ENCODE peak calls at places on chromosomes 7 and 10, in seven cellular contexts. One of them, this sample, is unnamed.

GRCh38 chr10:33376976-33377657 is 42.6 kb upstream of the NRP1 start:
- DNase-seq in IMR-90: peak; percentile 85
- DNase-seq in right lobe of liver: no peak
- DNase-seq in A549: no peak
- DNase-seq in transverse colon: no peak
- DNase-seq in esophagus squamous epithelium: no peak
- DNase-seq in breast epithelium: no peak
- DNase-seq in this sample: no peak

GRCh38 chr7:123966936-123967335 is 41.9 kb downstream of the SPAM1 start:
- DNase-seq in IMR-90: no peak
- DNase-seq in right lobe of liver: no peak
- DNase-seq in A549: no peak
- DNase-seq in transverse colon: no peak
- DNase-seq in esophagus squamous epithelium: no peak
- DNase-seq in breast epithelium: no peak
- DNase-seq in this sample: peak; percentile 10

GRCh38 chr7:16436306-16436705 is 15.0 kb upstream of the CRPPA start:
- DNase-seq in IMR-90: no peak
- DNase-seq in right lobe of liver: no peak
- DNase-seq in A549: no peak
- DNase-seq in transverse colon: no peak
- DNase-seq in esophagus squamous epithelium: no peak
- DNase-seq in breast epithelium: no peak
- DNase-seq in this sample: no peak

GRCh38 chr7:111025013-111025412 is 65.9 kb upstream of the LRRN3 start:
- DNase-seq in IMR-90: no peak
- DNase-seq in right lobe of liver: no peak
- DNase-seq in A549: no peak
- DNase-seq in transverse colon: no peak
- DNase-seq in esophagus squamous epithelium: no peak
- DNase-seq in breast epithelium: no peak
- DNase-seq in this sample: no peak

GRCh38 chr10:3783721-3784432 is 1.1 kb downstream of the KLF6 start:
- DNase-seq in IMR-90: peak; percentile 61
- DNase-seq in right lobe of liver: no peak
- DNase-seq in A549: no peak
- DNase-seq in transverse colon: peak; percentile 74
- DNase-seq in esophagus squamous epithelium: no peak
- DNase-seq in breast epithelium: peak; percentile 82
- DNase-seq in this sample: peak; percentile 23

GRCh38 chr7:37150856-37151255 is 297.8 kb downstream of the ELMO1 start:
- DNase-seq in IMR-90: no peak
- DNase-seq in right lobe of liver: no peak
- DNase-seq in A549: no peak
- DNase-seq in transverse colon: no peak
- DNase-seq in esophagus squamous epithelium: no peak
- DNase-seq in breast epithelium: no peak
- DNase-seq in this sample: no peak

GRCh38 chr7:123569352-123569999 is 11.9 kb upstream of the NDUFA5 start:
- DNase-seq in IMR-90: no peak
- DNase-seq in right lobe of liver: no peak
- DNase-seq in A549: no peak
- DNase-seq in transverse colon: no peak
- DNase-seq in esophagus squamous epithelium: no peak
- DNase-seq in breast epithelium: no peak
- DNase-seq in this sample: no peak

GRCh38 chr7:116687801-116688201 is 15.8 kb downstream of the MET start:
- DNase-seq in IMR-90: peak; percentile 83
- DNase-seq in right lobe of liver: no peak
- DNase-seq in A549: peak; percentile 53
- DNase-seq in transverse colon: no peak
- DNase-seq in esophagus squamous epithelium: no peak
- DNase-seq in breast epithelium: no peak
- DNase-seq in this sample: no peak

GRCh38 chr10:88456730-88457129 is 126.4 kb downstream of the RNLS start:
- DNase-seq in IMR-90: peak; percentile 62
- DNase-seq in right lobe of liver: no peak
- DNase-seq in A549: no peak
- DNase-seq in transverse colon: no peak
- DNase-seq in esophagus squamous epithelium: no peak
- DNase-seq in breast epithelium: no peak
- DNase-seq in this sample: no peak

GRCh38 chr7:46139079-46139478 is 218.0 kb upstream of the IGFBP3 start:
- DNase-seq in IMR-90: peak; percentile 90
- DNase-seq in right lobe of liver: no peak
- DNase-seq in A549: no peak
- DNase-seq in transverse colon: no peak
- DNase-seq in esophagus squamous epithelium: no peak
- DNase-seq in breast epithelium: no peak
- DNase-seq in this sample: no peak

GRCh38 chr7:3005257-3005656 is 38.4 kb downstream of the CARD11 start:
- DNase-seq in IMR-90: no peak
- DNase-seq in right lobe of liver: no peak
- DNase-seq in A549: no peak
- DNase-seq in transverse colon: no peak
- DNase-seq in esophagus squamous epithelium: no peak
- DNase-seq in breast epithelium: no peak
- DNase-seq in this sample: no peak

GRCh38 chr10:17056781-17057191 is 72.8 kb downstream of the CUBN start:
- DNase-seq in IMR-90: peak; percentile 83
- DNase-seq in right lobe of liver: no peak
- DNase-seq in A549: no peak
- DNase-seq in transverse colon: no peak
- DNase-seq in esophagus squamous epithelium: no peak
- DNase-seq in breast epithelium: no peak
- DNase-seq in this sample: no peak

GRCh38 chr7:130971297-130971696 is 237.3 kb upstream of the KLF14 start:
- DNase-seq in IMR-90: no peak
- DNase-seq in right lobe of liver: no peak
- DNase-seq in A549: no peak
- DNase-seq in transverse colon: no peak
- DNase-seq in esophagus squamous epithelium: no peak
- DNase-seq in breast epithelium: no peak
- DNase-seq in this sample: peak; percentile 22

GRCh38 chr10:93074597-93075368 is 1.1 kb downstream of the CYP26A1 start:
- DNase-seq in IMR-90: no peak
- DNase-seq in right lobe of liver: no peak
- DNase-seq in A549: no peak
- DNase-seq in transverse colon: no peak
- DNase-seq in esophagus squamous epithelium: no peak
- DNase-seq in breast epithelium: peak; percentile 16
- DNase-seq in this sample: no peak

GRCh38 chr7:81604075-81604807 is 165.6 kb downstream of the HGF start:
- DNase-seq in IMR-90: peak; percentile 99
- DNase-seq in right lobe of liver: no peak
- DNase-seq in A549: no peak
- DNase-seq in transverse colon: no peak
- DNase-seq in esophagus squamous epithelium: no peak
- DNase-seq in breast epithelium: no peak
- DNase-seq in this sample: no peak

GRCh38 chr7:158829342-158830210 is at the start of gene ESYT2:
- DNase-seq in IMR-90: peak; percentile 96
- DNase-seq in right lobe of liver: peak; percentile 100
- DNase-seq in A549: peak; percentile 91
- DNase-seq in transverse colon: peak; percentile 98
- DNase-seq in esophagus squamous epithelium: peak; percentile 83
- DNase-seq in breast epithelium: peak; percentile 96
- DNase-seq in this sample: peak; percentile 100

GRCh38 chr7:131538791-131539179 is 17.6 kb downstream of the PODXL start:
- DNase-seq in IMR-90: no peak
- DNase-seq in right lobe of liver: no peak
- DNase-seq in A549: no peak
- DNase-seq in transverse colon: no peak
- DNase-seq in esophagus squamous epithelium: no peak
- DNase-seq in breast epithelium: no peak
- DNase-seq in this sample: no peak

GRCh38 chr7:43637114-43637806 is 54.4 kb downstream of the STK17A start:
- DNase-seq in IMR-90: peak; percentile 73
- DNase-seq in right lobe of liver: no peak
- DNase-seq in A549: no peak
- DNase-seq in transverse colon: no peak
- DNase-seq in esophagus squamous epithelium: no peak
- DNase-seq in breast epithelium: no peak
- DNase-seq in this sample: no peak

GRCh38 chr7:158649279-158649678 is 55.3 kb downstream of the NCAPG2 start:
- DNase-seq in IMR-90: peak; percentile 94
- DNase-seq in right lobe of liver: no peak
- DNase-seq in A549: peak; percentile 55
- DNase-seq in transverse colon: no peak
- DNase-seq in esophagus squamous epithelium: no peak
- DNase-seq in breast epithelium: no peak
- DNase-seq in this sample: no peak

GRCh38 chr7:29091722-29092121 is 54.6 kb downstream of the CPVL start:
- DNase-seq in IMR-90: no peak
- DNase-seq in right lobe of liver: no peak
- DNase-seq in A549: peak; percentile 10
- DNase-seq in transverse colon: no peak
- DNase-seq in esophagus squamous epithelium: no peak
- DNase-seq in breast epithelium: no peak
- DNase-seq in this sample: peak; percentile 6

GRCh38 chr7:150453186-150453585 is 2.8 kb downstream of the GIMAP8 start:
- DNase-seq in IMR-90: no peak
- DNase-seq in right lobe of liver: no peak
- DNase-seq in A549: no peak
- DNase-seq in transverse colon: no peak
- DNase-seq in esophagus squamous epithelium: no peak
- DNase-seq in breast epithelium: no peak
- DNase-seq in this sample: no peak

GRCh38 chr10:114143160-114143559 is 30.8 kb downstream of the CCDC186 start:
- DNase-seq in IMR-90: no peak
- DNase-seq in right lobe of liver: no peak
- DNase-seq in A549: no peak
- DNase-seq in transverse colon: no peak
- DNase-seq in esophagus squamous epithelium: no peak
- DNase-seq in breast epithelium: no peak
- DNase-seq in this sample: no peak

GRCh38 chr10:19816420-19817250 is at the start of gene PLXDC2:
- DNase-seq in IMR-90: peak; percentile 36
- DNase-seq in right lobe of liver: peak; percentile 61
- DNase-seq in A549: no peak
- DNase-seq in transverse colon: peak; percentile 50
- DNase-seq in esophagus squamous epithelium: no peak
- DNase-seq in breast epithelium: peak; percentile 41
- DNase-seq in this sample: no peak

GRCh38 chr7:98106647-98107312 is at the start of gene LMTK2:
- DNase-seq in IMR-90: peak; percentile 86
- DNase-seq in right lobe of liver: peak; percentile 95
- DNase-seq in A549: peak; percentile 77
- DNase-seq in transverse colon: peak; percentile 97
- DNase-seq in esophagus squamous epithelium: peak; percentile 56
- DNase-seq in breast epithelium: peak; percentile 96
- DNase-seq in this sample: peak; percentile 97
- TF ChIP-seq POLR2A in IMR-90: peak; percentile 73
- TF ChIP-seq POLR2A in right lobe of liver: peak; percentile 90
- TF ChIP-seq POLR2A in A549: peak; percentile 92
- TF ChIP-seq POLR2A in transverse colon: peak; percentile 96
- TF ChIP-seq POLR2A in esophagus squamous epithelium: no peak
- TF ChIP-seq POLR2A in breast epithelium: peak; percentile 84
- TF ChIP-seq POLR2A in this sample: peak; percentile 96

DNA sequence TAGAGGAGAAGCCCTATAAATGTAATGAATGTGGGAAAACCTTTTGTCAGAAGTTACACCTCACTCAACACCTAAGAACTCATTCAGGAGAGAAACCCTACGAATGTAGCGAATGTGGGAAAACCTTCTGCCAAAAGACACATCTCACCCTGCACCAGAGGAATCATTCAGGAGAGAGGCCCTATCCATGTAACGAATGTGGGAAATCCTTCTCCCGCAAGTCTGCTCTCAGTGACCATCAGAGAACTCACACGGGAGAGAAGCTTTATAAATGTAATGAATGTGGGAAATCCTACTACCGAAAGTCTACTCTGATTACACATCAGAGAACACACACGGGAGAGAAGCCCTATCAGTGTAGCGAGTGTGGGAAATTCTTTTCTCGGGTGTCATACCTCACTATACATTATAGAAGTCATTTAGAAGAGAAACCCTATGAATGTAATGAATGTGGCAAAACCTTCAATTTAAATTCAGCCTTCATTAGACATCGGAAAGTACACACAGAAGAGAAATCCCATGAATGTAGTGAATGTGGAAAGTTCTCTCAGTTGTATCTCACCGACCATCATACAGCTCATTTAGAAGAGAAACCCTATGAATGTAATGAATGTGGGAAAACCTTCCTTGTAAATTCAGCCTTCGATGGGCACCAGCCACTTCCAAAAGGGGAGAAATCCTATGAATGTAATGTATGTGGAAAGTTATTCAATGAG is 18.9 kb downstream of the RBAK start:
- DNase-seq in IMR-90: no peak
- DNase-seq in right lobe of liver: no peak
- DNase-seq in A549: no peak
- DNase-seq in transverse colon: no peak
- DNase-seq in esophagus squamous epithelium: no peak
- DNase-seq in breast epithelium: no peak
- DNase-seq in this sample: no peak
- TF ChIP-seq POLR2A in IMR-90: no peak
- TF ChIP-seq POLR2A in right lobe of liver: no peak
- TF ChIP-seq POLR2A in A549: no peak
- TF ChIP-seq POLR2A in transverse colon: no peak
- TF ChIP-seq POLR2A in esophagus squamous epithelium: no peak
- TF ChIP-seq POLR2A in breast epithelium: no peak
- TF ChIP-seq POLR2A in this sample: no peak

GRCh38 chr10:35126530-35127288 is at the start of gene CREM:
- DNase-seq in IMR-90: peak; percentile 97
- DNase-seq in right lobe of liver: peak; percentile 100
- DNase-seq in A549: peak; percentile 85
- DNase-seq in transverse colon: peak; percentile 100
- DNase-seq in esophagus squamous epithelium: peak; percentile 98
- DNase-seq in breast epithelium: peak; percentile 97
- DNase-seq in this sample: peak; percentile 97
- TF ChIP-seq POLR2A in IMR-90: peak; percentile 97
- TF ChIP-seq POLR2A in right lobe of liver: peak; percentile 100
- TF ChIP-seq POLR2A in A549: peak; percentile 97
- TF ChIP-seq POLR2A in transverse colon: peak; percentile 98
- TF ChIP-seq POLR2A in esophagus squamous epithelium: no peak
- TF ChIP-seq POLR2A in breast epithelium: peak; percentile 93
- TF ChIP-seq POLR2A in this sample: peak; percentile 93

GRCh38 chr10:59706851-59707797 is 2.5 kb downstream of the SLC16A9 start:
- DNase-seq in IMR-90: no peak
- DNase-seq in right lobe of liver: no peak
- DNase-seq in A549: no peak
- DNase-seq in transverse colon: no peak
- DNase-seq in esophagus squamous epithelium: no peak
- DNase-seq in breast epithelium: no peak
- DNase-seq in this sample: no peak

GRCh38 chr10:59713196-59713821 is 3.7 kb upstream of the SLC16A9 start:
- DNase-seq in IMR-90: no peak
- DNase-seq in right lobe of liver: no peak
- DNase-seq in A549: no peak
- DNase-seq in transverse colon: no peak
- DNase-seq in esophagus squamous epithelium: no peak
- DNase-seq in breast epithelium: no peak
- DNase-seq in this sample: peak; percentile 46

GRCh38 chr10:59711871-59712491 is 2.3 kb upstream of the SLC16A9 start:
- DNase-seq in IMR-90: no peak
- DNase-seq in right lobe of liver: no peak
- DNase-seq in A549: no peak
- DNase-seq in transverse colon: no peak
- DNase-seq in esophagus squamous epithelium: no peak
- DNase-seq in breast epithelium: no peak
- DNase-seq in this sample: no peak

GRCh38 chr10:59708816-59709471 is 706 bp downstream of the SLC16A9 start:
- DNase-seq in IMR-90: no peak
- DNase-seq in right lobe of liver: peak; percentile 25
- DNase-seq in A549: peak; percentile 25
- DNase-seq in transverse colon: peak; percentile 49
- DNase-seq in esophagus squamous epithelium: no peak
- DNase-seq in breast epithelium: no peak
- DNase-seq in this sample: peak; percentile 23

GRCh38 chr10:59709472-59710125 is at the start of gene SLC16A9:
- DNase-seq in IMR-90: peak; percentile 11
- DNase-seq in right lobe of liver: peak; percentile 45
- DNase-seq in A549: peak; percentile 53
- DNase-seq in transverse colon: peak; percentile 69
- DNase-seq in esophagus squamous epithelium: no peak
- DNase-seq in breast epithelium: peak; percentile 19
- DNase-seq in this sample: peak; percentile 76
- TF ChIP-seq POLR2A in IMR-90: no peak
- TF ChIP-seq POLR2A in right lobe of liver: no peak
- TF ChIP-seq POLR2A in A549: no peak
- TF ChIP-seq POLR2A in transverse colon: peak; percentile 43
- TF ChIP-seq POLR2A in esophagus squamous epithelium: no peak
- TF ChIP-seq POLR2A in breast epithelium: no peak
- TF ChIP-seq POLR2A in this sample: peak; percentile 46

This sample was measured in K562.